ENCODE peak calls at places on chromosomes 3 and 15, in eight cellular contexts. A is OCI-LY7, P is left ventricle myocardium inferior, K is AG10803, O is AG09309, Z is AG04449, E is GM12878, R is GM23338. C is an unnamed sample.

GRCh38 chr15:78263351-78263781 is 996 bp upstream of the DNAJA4 start:
- DNase-seq in R (no peak), Z (no peak), P (no peak), A (no peak), O (no peak), E (no peak), K (no peak), C (no peak)

GRCh38 chr15:85704021-85704420 is 90.7 kb downstream of the KLHL25 start:
- DNase-seq in E (no peak), R (no peak), O (no peak), K (no peak), P (no peak), Z (no peak), A (no peak), C (peak)

GRCh38 chr3:98095870-98096269 is 8.9 kb downstream of the OR5AC2 start:
- DNase-seq in O (no peak), P (no peak), A (no peak), R (no peak), E (no peak), K (no peak), Z (no peak), C (no peak)

GRCh38 chr3:122146466-122146865 is 37.0 kb upstream of the CASR start:
- DNase-seq in P (no peak), E (peak), A (no peak), O (no peak), Z (no peak), K (no peak), R (no peak), C (no peak)

GRCh38 chr15:62647195-62647865 is 395.2 kb upstream of the TPM1 start:
- DNase-seq in P (no peak), K (peak), R (no peak), O (no peak), Z (no peak), E (no peak), A (no peak), C (peak)

GRCh38 chr3:25396686-25397085 is 31.4 kb upstream of the RARB start:
- DNase-seq in R (no peak), A (no peak), P (no peak), E (no peak), Z (no peak), O (no peak), K (no peak), C (no peak)

GRCh38 chr15:77493324-77493907 is 72.7 kb downstream of the HMG20A start:
- DNase-seq in Z (no peak), E (no peak), R (no peak), K (peak), O (no peak), A (peak), P (no peak), C (peak)

GRCh38 chr3:13063225-13063624 is 10.0 kb downstream of the IQSEC1 start:
- DNase-seq in O (no peak), E (no peak), Z (no peak), K (no peak), P (no peak), R (no peak), A (no peak), C (no peak)

GRCh38 chr15:99708563-99708962 is 24.7 kb downstream of the LYSMD4 start:
- DNase-seq in O (peak), A (no peak), P (peak), R (no peak), E (no peak), K (peak), Z (no peak), C (peak)

GRCh38 chr3:187802928-187803259 is 57.6 kb upstream of the BCL6 start:
- DNase-seq in K (no peak), P (no peak), O (no peak), A (no peak), R (no peak), Z (no peak), E (peak), C (no peak)
- H3K4me3 ChIP-seq in K (no peak), P (no peak), O (no peak), A (no peak), R (no peak), Z (no peak), E (no peak), C (no peak)

DNA sequence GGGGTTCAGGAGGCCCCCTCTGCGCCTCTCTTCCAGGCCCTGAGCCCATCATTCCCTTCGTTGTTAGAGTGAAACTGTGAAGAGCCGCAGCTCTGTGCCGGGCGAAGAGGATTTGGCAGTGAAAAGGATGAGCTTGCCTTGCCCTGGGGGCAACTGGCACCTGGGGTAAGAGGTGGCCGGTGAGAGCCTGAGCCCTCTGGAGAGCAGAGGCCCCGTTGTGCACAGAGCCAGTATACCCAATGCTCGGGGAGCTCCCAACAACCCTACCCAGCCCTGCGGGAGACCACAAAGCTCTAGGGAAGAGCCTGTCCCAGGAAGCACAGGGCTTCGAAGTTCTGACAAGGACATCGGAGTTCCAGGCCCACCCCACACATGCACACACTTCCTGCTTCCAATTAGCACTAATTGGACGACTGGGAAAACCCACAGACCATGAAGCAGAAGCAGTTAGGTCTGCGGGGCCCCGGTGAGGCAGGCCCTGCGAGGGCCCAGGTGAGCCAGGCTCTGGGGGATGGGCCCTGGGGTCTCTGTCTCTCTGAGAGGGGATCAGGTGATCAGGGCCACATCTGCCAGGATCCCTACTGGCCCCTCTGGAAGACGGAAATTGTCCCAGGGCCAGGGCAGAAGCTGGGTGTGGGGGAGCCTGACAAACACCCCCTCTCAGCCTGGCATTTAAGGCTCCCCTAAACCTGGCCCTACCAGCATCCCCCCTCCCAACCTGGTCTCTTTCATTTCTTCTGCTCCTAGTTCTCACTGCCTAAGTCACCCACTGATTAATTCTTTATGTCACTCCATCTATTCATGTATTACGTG is 27.9 kb upstream of the SFMBT1 start:
- DNase-seq in E (no peak), R (no peak), K (no peak), A (no peak), Z (no peak), P (no peak), O (no peak), C (no peak)
- H3K4me3 ChIP-seq in E (peak), R (peak), K (peak), A (peak), Z (peak), P (peak), O (no peak), C (peak)

DNA sequence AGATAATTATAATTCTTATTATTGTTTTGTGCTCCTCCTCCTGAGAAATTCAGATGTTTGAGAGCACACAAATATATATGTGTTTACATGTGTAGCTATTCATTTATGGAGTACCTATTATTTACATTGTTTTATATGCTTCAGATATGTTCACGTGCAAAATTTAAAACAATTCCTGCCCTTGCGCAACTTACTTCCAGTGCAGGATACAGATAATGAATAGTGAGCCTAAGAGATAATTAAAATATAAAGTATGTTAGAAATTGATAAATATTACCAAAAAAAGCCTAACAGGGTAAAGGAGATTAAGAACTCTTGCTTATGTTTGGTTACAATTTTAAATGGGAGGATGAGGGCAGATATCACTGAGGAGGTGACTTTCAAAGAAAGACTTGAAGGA is 81.7 kb upstream of the DPH6 start:
- DNase-seq in O (no peak), Z (no peak), E (no peak), A (no peak), K (no peak), P (no peak), R (no peak), C (no peak)
- H3K4me3 ChIP-seq in O (no peak), Z (no peak), E (no peak), A (no peak), K (no peak), P (no peak), R (no peak), C (no peak)

GRCh38 chr3:44235604-44236484 is 5.8 kb upstream of the TOPAZ1 start:
- DNase-seq in A (peak), O (peak), R (peak), E (peak), K (peak), P (peak), Z (peak), C (peak)
- H3K4me3 ChIP-seq in A (no peak), O (no peak), R (no peak), E (no peak), K (no peak), P (peak), Z (no peak), C (no peak)

DNA sequence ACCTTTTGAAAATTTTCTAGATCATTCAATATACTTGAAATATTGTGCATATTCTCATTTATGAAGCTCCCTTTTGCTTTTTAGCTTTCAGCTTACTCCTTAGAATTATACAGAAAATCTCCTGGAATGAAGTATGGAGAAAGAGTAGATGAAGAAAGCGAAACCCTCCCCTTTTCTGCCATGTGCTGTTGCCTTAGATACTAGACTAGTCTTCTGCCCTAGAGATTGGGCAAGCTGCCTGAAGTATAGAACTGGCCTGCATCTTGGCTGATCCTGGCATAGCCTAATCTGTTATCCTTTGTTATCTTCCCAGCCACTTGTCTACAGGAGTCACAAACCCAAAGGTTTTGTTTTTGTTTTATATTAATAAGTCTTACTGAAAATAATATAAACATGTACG is 138.8 kb downstream of the RBPMS2 start:
- DNase-seq in O (no peak), A (no peak), K (no peak), E (no peak), Z (no peak), P (no peak), R (no peak), C (no peak)
- H3K4me3 ChIP-seq in O (no peak), A (no peak), K (no peak), E (no peak), Z (no peak), P (no peak), R (no peak), C (no peak)

DNA sequence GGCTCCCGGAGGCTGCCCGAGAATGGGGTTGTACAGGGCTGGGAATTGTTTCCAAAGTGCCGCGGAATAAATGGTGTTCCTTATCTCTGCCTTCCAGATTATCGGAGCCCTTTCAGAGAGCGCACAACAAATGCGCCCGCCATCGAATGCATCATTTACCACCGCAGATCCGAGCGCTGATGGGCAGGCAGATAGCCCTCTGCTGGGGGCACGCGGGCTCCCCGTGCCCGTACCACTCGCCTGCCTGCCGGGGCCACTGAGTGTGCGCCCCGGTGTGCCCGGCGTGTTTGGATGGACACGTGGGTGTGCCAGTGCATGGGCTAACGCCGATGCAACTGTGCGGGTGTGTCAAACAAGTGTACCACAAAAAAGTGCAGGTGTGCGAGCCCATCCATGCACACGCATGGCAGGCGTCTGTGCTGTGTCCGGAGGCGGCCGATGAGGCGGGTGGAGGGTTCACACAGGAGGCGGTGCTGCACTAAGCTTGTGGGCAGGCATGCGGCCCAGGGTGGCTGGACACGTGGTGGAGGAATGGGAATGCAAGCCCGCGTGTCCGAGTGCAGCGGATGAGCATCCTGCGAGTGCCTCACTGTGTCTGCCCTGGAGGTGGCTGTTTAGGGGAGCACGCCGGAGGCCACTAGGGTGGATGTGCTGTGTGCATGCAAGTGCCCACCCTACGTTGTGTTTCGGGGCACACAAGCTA is 3.8 kb upstream of the GATA2 start:
- DNase-seq in A (no peak), R (peak), Z (no peak), K (peak), E (no peak), P (no peak), O (no peak), C (peak)
- H3K4me3 ChIP-seq in A (no peak), R (peak), Z (peak), K (peak), E (no peak), P (peak), O (peak), C (no peak)

GRCh38 chr15:45341775-45342174 is 36.6 kb downstream of the GATM start:
- DNase-seq in K (no peak), P (no peak), E (no peak), A (no peak), O (no peak), R (no peak), Z (no peak), C (no peak)
- H3K4me3 ChIP-seq in K (no peak), P (no peak), E (no peak), A (no peak), O (no peak), R (no peak), Z (no peak), C (no peak)

GRCh38 chr3:150765949-150766720 is 3.2 kb upstream of the SIAH2 start:
- DNase-seq in R (peak), E (peak), A (peak), P (no peak), K (peak), Z (no peak), O (peak), C (peak)

GRCh38 chr3:150763122-150763840 is at the start of gene SIAH2:
- DNase-seq in E (peak), R (peak), O (peak), Z (peak), K (peak), A (peak), P (peak), C (peak)

GRCh38 chr3:150766742-150767141 is 3.8 kb upstream of the SIAH2 start:
- DNase-seq in O (no peak), Z (no peak), A (no peak), P (no peak), K (no peak), R (no peak), E (no peak), C (no peak)

GRCh38 chr3:150763841-150764483 is 993 bp upstream of the SIAH2 start:
- DNase-seq in E (no peak), R (peak), O (peak), Z (no peak), K (peak), A (peak), P (peak), C (peak)

DNA sequence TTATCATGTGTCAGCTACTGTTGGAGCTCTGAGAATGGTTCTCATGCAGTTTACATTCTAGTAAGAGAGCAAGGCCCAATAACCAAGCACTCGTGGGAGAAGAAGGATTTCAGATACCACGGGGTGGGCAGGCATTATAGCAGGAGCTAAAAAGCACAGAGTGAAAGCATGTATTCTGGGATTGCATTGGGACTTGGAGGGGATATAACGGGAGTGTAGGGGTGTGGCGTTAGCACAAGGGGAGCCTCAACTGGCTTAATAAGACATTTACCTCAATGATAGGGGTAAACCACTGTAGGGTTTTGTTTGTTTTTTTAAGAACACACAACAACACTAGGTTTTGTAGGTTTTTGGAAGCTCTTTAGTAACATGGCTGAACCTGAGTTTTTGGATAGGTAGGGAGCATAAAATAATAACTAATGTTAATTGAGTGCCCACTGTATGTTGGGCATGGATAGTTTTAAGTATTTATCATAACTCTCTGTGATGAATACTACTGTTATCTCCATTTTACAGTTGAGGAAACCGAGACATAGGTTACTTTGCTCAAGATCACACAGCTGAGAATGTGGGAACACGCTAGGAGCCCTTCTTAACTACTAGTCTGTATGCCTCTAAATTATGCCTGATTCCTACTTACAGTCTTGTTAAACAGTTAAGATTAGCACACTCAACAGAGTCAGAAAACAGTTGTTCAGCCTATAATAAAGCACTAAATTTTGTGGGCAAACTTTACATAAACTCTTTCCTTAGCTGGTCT is 1.8 kb upstream of the SIAH2 start:
- DNase-seq in R (no peak), E (no peak), P (no peak), A (no peak), O (no peak), Z (no peak), K (no peak), C (no peak)
- H3K4me3 ChIP-seq in R (no peak), E (peak), P (peak), A (peak), O (no peak), Z (no peak), K (no peak), C (peak)

C was measured in GM23248.